ENCODE peak calls at places on chromosomes 12 and 14, in ten cellular contexts. One of them, this sample, is unnamed.

GRCh38 chr12:14635776-14636175 is 60.6 kb downstream of the GUCY2C start:
- DNase-seq in stimulated activated CD8-positive, alpha-beta memory T cell treated with anti-CD3 and anti-CD28 coated beads, Interleukin-2, amount 100 ng/mL, for 1 hour: no peak
- DNase-seq in heart left ventricle: no peak
- DNase-seq in NCI-H774: no peak
- DNase-seq in NAMALWA: no peak
- DNase-seq in AG20443: no peak
- DNase-seq in body of pancreas: no peak
- DNase-seq in A673: no peak
- DNase-seq in cerebellar cortex: no peak
- DNase-seq in glutamatergic neuron: no peak
- DNase-seq in this sample: no peak

GRCh38 chr12:59938190-59938962 is 342.5 kb downstream of the SLC16A7 start:
- DNase-seq in NCI-H774: no peak
- DNase-seq in NAMALWA: no peak
- DNase-seq in AG20443: no peak
- DNase-seq in stimulated activated CD8-positive, alpha-beta memory T cell treated with anti-CD3 and anti-CD28 coated beads, Interleukin-2, amount 100 ng/mL, for 1 hour: no peak
- DNase-seq in glutamatergic neuron: no peak
- DNase-seq in A673: no peak
- DNase-seq in heart left ventricle: no peak
- DNase-seq in body of pancreas: no peak
- DNase-seq in cerebellar cortex: no peak
- DNase-seq in this sample: no peak

GRCh38 chr14:90487462-90487861 is 90.6 kb downstream of the CALM1 start:
- DNase-seq in NCI-H774: no peak
- DNase-seq in AG20443: no peak
- DNase-seq in cerebellar cortex: no peak
- DNase-seq in heart left ventricle: no peak
- DNase-seq in stimulated activated CD8-positive, alpha-beta memory T cell treated with anti-CD3 and anti-CD28 coated beads, Interleukin-2, amount 100 ng/mL, for 1 hour: no peak
- DNase-seq in glutamatergic neuron: no peak
- DNase-seq in body of pancreas: no peak
- DNase-seq in A673: no peak
- DNase-seq in NAMALWA: no peak
- DNase-seq in this sample: no peak

GRCh38 chr14:50871914-50872732 is at the start of gene ABHD12B:
- DNase-seq in AG20443: peak
- DNase-seq in NAMALWA: no peak
- DNase-seq in NCI-H774: no peak
- DNase-seq in A673: no peak
- DNase-seq in body of pancreas: no peak
- DNase-seq in cerebellar cortex: no peak
- DNase-seq in glutamatergic neuron: peak
- DNase-seq in heart left ventricle: peak
- DNase-seq in stimulated activated CD8-positive, alpha-beta memory T cell treated with anti-CD3 and anti-CD28 coated beads, Interleukin-2, amount 100 ng/mL, for 1 hour: no peak
- DNase-seq in this sample: no peak

GRCh38 chr12:121110211-121110940 is 22.3 kb upstream of the P2RX7 start:
- DNase-seq in heart left ventricle: peak
- DNase-seq in glutamatergic neuron: peak
- DNase-seq in A673: peak
- DNase-seq in stimulated activated CD8-positive, alpha-beta memory T cell treated with anti-CD3 and anti-CD28 coated beads, Interleukin-2, amount 100 ng/mL, for 1 hour: peak
- DNase-seq in cerebellar cortex: peak
- DNase-seq in AG20443: peak
- DNase-seq in NCI-H774: peak
- DNase-seq in body of pancreas: peak
- DNase-seq in NAMALWA: peak
- DNase-seq in this sample: peak

GRCh38 chr14:46054526-46054925 is 597.1 kb downstream of the RPL10L start:
- DNase-seq in AG20443: peak
- DNase-seq in NCI-H774: no peak
- DNase-seq in glutamatergic neuron: no peak
- DNase-seq in body of pancreas: no peak
- DNase-seq in A673: no peak
- DNase-seq in NAMALWA: no peak
- DNase-seq in stimulated activated CD8-positive, alpha-beta memory T cell treated with anti-CD3 and anti-CD28 coated beads, Interleukin-2, amount 100 ng/mL, for 1 hour: no peak
- DNase-seq in heart left ventricle: no peak
- DNase-seq in cerebellar cortex: peak
- DNase-seq in this sample: no peak

GRCh38 chr14:83779266-83779665 is 1750.7 kb upstream of the FLRT2 start:
- DNase-seq in cerebellar cortex: no peak
- DNase-seq in heart left ventricle: no peak
- DNase-seq in body of pancreas: no peak
- DNase-seq in glutamatergic neuron: no peak
- DNase-seq in A673: no peak
- DNase-seq in NAMALWA: no peak
- DNase-seq in stimulated activated CD8-positive, alpha-beta memory T cell treated with anti-CD3 and anti-CD28 coated beads, Interleukin-2, amount 100 ng/mL, for 1 hour: no peak
- DNase-seq in AG20443: peak
- DNase-seq in NCI-H774: no peak
- DNase-seq in this sample: no peak

GRCh38 chr12:19191563-19191962 is 62.0 kb downstream of the PLEKHA5 start:
- DNase-seq in stimulated activated CD8-positive, alpha-beta memory T cell treated with anti-CD3 and anti-CD28 coated beads, Interleukin-2, amount 100 ng/mL, for 1 hour: no peak
- DNase-seq in AG20443: no peak
- DNase-seq in glutamatergic neuron: no peak
- DNase-seq in heart left ventricle: no peak
- DNase-seq in cerebellar cortex: no peak
- DNase-seq in A673: no peak
- DNase-seq in NAMALWA: no peak
- DNase-seq in body of pancreas: no peak
- DNase-seq in NCI-H774: no peak
- DNase-seq in this sample: no peak

GRCh38 chr14:94054401-94054800 is 26.6 kb downstream of the DDX24 start:
- DNase-seq in cerebellar cortex: no peak
- DNase-seq in heart left ventricle: no peak
- DNase-seq in NAMALWA: no peak
- DNase-seq in glutamatergic neuron: no peak
- DNase-seq in body of pancreas: no peak
- DNase-seq in stimulated activated CD8-positive, alpha-beta memory T cell treated with anti-CD3 and anti-CD28 coated beads, Interleukin-2, amount 100 ng/mL, for 1 hour: no peak
- DNase-seq in AG20443: no peak
- DNase-seq in NCI-H774: no peak
- DNase-seq in A673: no peak
- DNase-seq in this sample: no peak

GRCh38 chr14:103014466-103015319 is 42.7 kb downstream of the CDC42BPB start:
- DNase-seq in NCI-H774: no peak
- DNase-seq in body of pancreas: no peak
- DNase-seq in NAMALWA: no peak
- DNase-seq in glutamatergic neuron: no peak
- DNase-seq in stimulated activated CD8-positive, alpha-beta memory T cell treated with anti-CD3 and anti-CD28 coated beads, Interleukin-2, amount 100 ng/mL, for 1 hour: no peak
- DNase-seq in A673: peak
- DNase-seq in cerebellar cortex: no peak
- DNase-seq in AG20443: peak
- DNase-seq in heart left ventricle: no peak
- DNase-seq in this sample: no peak

GRCh38 chr12:6135071-6135470 is 10.6 kb upstream of the VWF start:
- DNase-seq in NAMALWA: no peak
- DNase-seq in AG20443: peak
- DNase-seq in NCI-H774: no peak
- DNase-seq in cerebellar cortex: no peak
- DNase-seq in glutamatergic neuron: no peak
- DNase-seq in stimulated activated CD8-positive, alpha-beta memory T cell treated with anti-CD3 and anti-CD28 coated beads, Interleukin-2, amount 100 ng/mL, for 1 hour: no peak
- DNase-seq in heart left ventricle: no peak
- DNase-seq in A673: no peak
- DNase-seq in body of pancreas: no peak
- DNase-seq in this sample: no peak

GRCh38 chr12:63877693-63878092 is 33.2 kb downstream of the SRGAP1 start:
- DNase-seq in NCI-H774: no peak
- DNase-seq in NAMALWA: no peak
- DNase-seq in glutamatergic neuron: no peak
- DNase-seq in heart left ventricle: no peak
- DNase-seq in body of pancreas: no peak
- DNase-seq in A673: no peak
- DNase-seq in cerebellar cortex: no peak
- DNase-seq in AG20443: no peak
- DNase-seq in stimulated activated CD8-positive, alpha-beta memory T cell treated with anti-CD3 and anti-CD28 coated beads, Interleukin-2, amount 100 ng/mL, for 1 hour: no peak
- DNase-seq in this sample: no peak

GRCh38 chr12:68106160-68106559 is 53.4 kb downstream of the IFNG start:
- DNase-seq in NAMALWA: no peak
- DNase-seq in heart left ventricle: no peak
- DNase-seq in stimulated activated CD8-positive, alpha-beta memory T cell treated with anti-CD3 and anti-CD28 coated beads, Interleukin-2, amount 100 ng/mL, for 1 hour: no peak
- DNase-seq in A673: no peak
- DNase-seq in NCI-H774: no peak
- DNase-seq in body of pancreas: no peak
- DNase-seq in AG20443: peak
- DNase-seq in cerebellar cortex: no peak
- DNase-seq in glutamatergic neuron: no peak
- DNase-seq in this sample: no peak

GRCh38 chr14:85531141-85531593 is 1.2 kb downstream of the FLRT2 start:
- DNase-seq in heart left ventricle: peak
- DNase-seq in body of pancreas: peak
- DNase-seq in NAMALWA: no peak
- DNase-seq in cerebellar cortex: no peak
- DNase-seq in glutamatergic neuron: peak
- DNase-seq in AG20443: peak
- DNase-seq in NCI-H774: no peak
- DNase-seq in stimulated activated CD8-positive, alpha-beta memory T cell treated with anti-CD3 and anti-CD28 coated beads, Interleukin-2, amount 100 ng/mL, for 1 hour: no peak
- DNase-seq in A673: peak
- DNase-seq in this sample: no peak